ENCODE peak calls at places on chromosome 4, in eight cellular contexts. G is stimulated activated CD8-positive, alpha-beta memory T cell treated with anti-CD3 and anti-CD28 coated beads, Interleukin-7, amount 100 ng/mL, for 1 hour; D is NCI-H2081 treated with DMSO at 0.1 percent for 48 hours; X is EL; F is GM23248; Z is uterus; L is WTC11; V is NCI-H2029 treated with DMSO at 0.1 percent for 48 hours. M is an unnamed sample.
A peak's percentile ranks its signal among the peaks of the same experiment; 100 is the strongest.

GRCh38 chr4:139817657-139818452 is 152.2 kb downstream of the MGST2 start:
- DNase-seq in G (no peak), D (peak; percentile 20), X (no peak), F (peak; percentile 57), Z (peak; percentile 44), L (no peak), V (no peak), M (no peak)

GRCh38 chr4:37503231-37503630 is 182.9 kb downstream of the RELL1 start:
- DNase-seq in G (no peak), D (no peak), X (no peak), F (no peak), Z (no peak), L (no peak), V (no peak), M (no peak)

GRCh38 chr4:85166318-85166717 is 199.8 kb upstream of the WDFY3 start:
- DNase-seq in G (no peak), D (no peak), X (no peak), F (no peak), Z (no peak), L (no peak), V (peak; percentile 5), M (no peak)

GRCh38 chr4:66658809-66659208 is 886.5 kb downstream of the CENPC start:
- DNase-seq in G (no peak), D (no peak), X (no peak), F (no peak), Z (no peak), L (no peak), V (no peak), M (no peak)

GRCh38 chr4:74258949-74259348 is 49.3 kb upstream of the EPGN start:
- DNase-seq in G (no peak), D (no peak), X (peak; percentile 11), F (no peak), Z (no peak), L (no peak), V (no peak), M (no peak)

GRCh38 chr4:11393551-11393950 is 35.1 kb downstream of the HS3ST1 start:
- DNase-seq in G (no peak), D (no peak), X (no peak), F (no peak), Z (no peak), L (no peak), V (no peak), M (no peak)

GRCh38 chr4:140567722-140568121 is 1.0 kb downstream of the UCP1 start:
- DNase-seq in G (no peak), D (no peak), X (peak; percentile 1), F (peak; percentile 24), Z (no peak), L (peak; percentile 37), V (no peak), M (no peak)

GRCh38 chr4:128285085-128286023 is 2.3 kb downstream of the PGRMC2 start:
- DNase-seq in G (no peak), D (no peak), X (peak; percentile 33), F (peak; percentile 85), Z (no peak), L (no peak), V (peak; percentile 18), M (no peak)

GRCh38 chr4:2261110-2261852 is 628 bp downstream of the MXD4 start:
- DNase-seq in G (no peak), D (no peak), X (peak; percentile 53), F (peak; percentile 87), Z (peak; percentile 42), L (peak; percentile 48), V (no peak), M (peak; percentile 75)

GRCh38 chr4:56783986-56784385 is 37.5 kb downstream of the SPINK2 start:
- DNase-seq in G (no peak), D (no peak), X (no peak), F (no peak), Z (no peak), L (no peak), V (no peak), M (no peak)

GRCh38 chr4:130563185-130563890 is 1467.4 kb downstream of the C4orf33 start:
- DNase-seq in G (no peak), D (peak; percentile 4), X (peak; percentile 91), F (peak; percentile 36), Z (no peak), L (peak; percentile 69), V (peak; percentile 16), M (peak; percentile 67)

GRCh38 chr4:163949976-163950601 is 455.6 kb downstream of the TMA16 start:
- DNase-seq in G (no peak), D (no peak), X (no peak), F (no peak), Z (no peak), L (peak; percentile 10), V (no peak), M (peak; percentile 37)

GRCh38 chr4:115110191-115111166 is 2.9 kb downstream of the NDST4 start:
- DNase-seq in G (no peak), D (peak; percentile 83), X (no peak), F (no peak), Z (no peak), L (no peak), V (peak; percentile 37), M (no peak)

GRCh38 chr4:138560448-138560847 is 318.3 kb upstream of the SLC7A11 start:
- DNase-seq in G (no peak), D (no peak), X (no peak), F (no peak), Z (no peak), L (peak; percentile 50), V (no peak), M (no peak)

GRCh38 chr4:26196567-26196966 is 124.2 kb upstream of the RBPJ start:
- DNase-seq in G (no peak), D (no peak), X (no peak), F (no peak), Z (no peak), L (no peak), V (no peak), M (no peak)

GRCh38 chr4:107989537-107990386 is at the start of gene HADH:
- DNase-seq in G (peak; percentile 87), D (no peak), X (peak; percentile 91), F (peak; percentile 98), Z (peak; percentile 91), L (peak; percentile 88), V (peak; percentile 59), M (peak; percentile 95)

M was measured in sciatic nerve.